ENCODE peak calls at places on chromosome 19, in four cellular contexts. E is EH, J is tibial artery, W is NCI-H1105 treated with DMSO at 0.1 percent for 48 hours. K is an unnamed sample.

GRCh38 chr19:12606796-12607195 is 3.8 kb downstream of the ZNF490 start:
- DNase-seq in E (no peak), J (no peak), W (no peak), K (no peak)

GRCh38 chr19:48807590-48808308 is 3.1 kb downstream of the BCAT2 start:
- DNase-seq in E (no peak), J (no peak), W (no peak), K (no peak)

GRCh38 chr19:54432144-54432738 is 16.8 kb upstream of the LENG8 start:
- DNase-seq in E (no peak), J (no peak), W (no peak), K (no peak)

GRCh38 chr19:45154064-45154827 is 6.5 kb downstream of the NKPD1 start:
- DNase-seq in E (peak), J (no peak), W (no peak), K (no peak)

GRCh38 chr19:8239528-8240273 is 30.5 kb downstream of the CERS4 start:
- DNase-seq in E (no peak), J (no peak), W (no peak), K (no peak)

GRCh38 chr19:44401108-44401786 is at the start of gene ZNF285:
- DNase-seq in E (peak), J (peak), W (no peak), K (no peak)

GRCh38 chr19:3618144-3618810 is 8.3 kb downstream of the CACTIN start:
- DNase-seq in E (peak), J (peak), W (no peak), K (no peak)

GRCh38 chr19:1469936-1470863 is 8.8 kb downstream of the C19orf25 start:
- DNase-seq in E (peak), J (no peak), W (peak), K (peak)

GRCh38 chr19:40413291-40413994 is at the start of gene PRX:
- DNase-seq in E (no peak), J (no peak), W (no peak), K (peak)

GRCh38 chr19:38321646-38322323 is 2.1 kb downstream of the KCNK6 start:
- DNase-seq in E (peak), J (no peak), W (no peak), K (peak)

GRCh38 chr19:1239796-1240737 is 1.5 kb upstream of the ATP5F1D start:
- DNase-seq in E (peak), J (peak), W (peak), K (peak)

GRCh38 chr19:29603308-29603707 is 2.8 kb upstream of the POP4 start:
- DNase-seq in E (no peak), J (no peak), W (no peak), K (no peak)

K was measured in NCI-H2227 treated with DMSO at 0.1 percent for 48 hours.